ENCODE peak calls at places on chromosomes 4 and X, in eight cellular contexts. S is WERI-Rb-1, I is keratinocyte, Q is cerebellar nuclear complex, K is endothelial cell of umbilical vein, G is aorta, L is D341Med, Z is PC-3. A is an unnamed sample.

GRCh38 chrX:153941331-153942252 is 2.9 kb downstream of the RENBP start:
- DNase-seq in K (no peak), Z (no peak), G (no peak), Q (no peak), S (no peak), I (no peak), L (no peak), A (no peak)

GRCh38 chrX:107050195-107050709 is 50.2 kb upstream of the MORC4 start:
- DNase-seq in S (no peak), Z (no peak), K (no peak), G (no peak), L (no peak), I (no peak), Q (no peak), A (no peak)

GRCh38 chr4:95181446-95182306 is 367.1 kb downstream of the UNC5C start:
- DNase-seq in L (no peak), Q (no peak), G (no peak), S (no peak), K (peak; percentile 11), I (no peak), Z (peak; percentile 5), A (no peak)

GRCh38 chr4:8922481-8922880 is 50.8 kb upstream of the HMX1 start:
- DNase-seq in Z (no peak), S (no peak), K (no peak), I (no peak), L (no peak), G (peak; percentile 22), Q (no peak), A (no peak)

GRCh38 chrX:153601511-153602110 is 2.7 kb upstream of the CCNQ start:
- DNase-seq in S (no peak), Z (no peak), L (no peak), I (no peak), Q (no peak), K (no peak), G (no peak), A (no peak)

GRCh38 chr4:88489100-88489761 is 32.3 kb downstream of the HERC5 start:
- DNase-seq in Z (no peak), G (no peak), S (no peak), Q (no peak), K (no peak), L (no peak), I (no peak), A (no peak)

GRCh38 chrX:101659601-101660063 is at the start of gene ARMCX2:
- DNase-seq in L (no peak), Q (peak; percentile 11), I (no peak), Z (no peak), G (peak; percentile 85), K (peak; percentile 61), S (peak; percentile 11), A (no peak)

GRCh38 chrX:15882704-15883539 is 28.3 kb upstream of the AP1S2 start:
- DNase-seq in K (peak; percentile 25), L (no peak), I (no peak), Z (peak; percentile 54), G (no peak), Q (no peak), S (no peak), A (no peak)

GRCh38 chr4:42610941-42611340 is 46.0 kb downstream of the ATP8A1 start:
- DNase-seq in L (no peak), I (no peak), S (no peak), Q (no peak), K (no peak), G (no peak), Z (no peak), A (no peak)

GRCh38 chrX:18941896-18942295 is 42.0 kb downstream of the PHKA2 start:
- DNase-seq in K (no peak), Q (no peak), S (no peak), L (no peak), I (no peak), Z (no peak), G (no peak), A (no peak)